ENCODE peak calls at places on chromosomes 12 and 14, in six cellular contexts. J is colonic mucosa; T is left ventricle myocardium superior; Z is prostate gland; R is activated CD4-positive, alpha-beta T cell treated with anti-CD3 and anti-CD28 coated beads, Interleukin-2, amount 10 ng/mL, durations not matched to agents 7 days and 5 days; O is stimulated activated naive CD8-positive, alpha-beta T cell treated with anti-CD3 and anti-CD28 coated beads, Interleukin-15, amount 100 ng/mL, for 72 hours. C is an unnamed sample.
A peak's percentile ranks its signal among the peaks of the same experiment; 100 is the strongest.

GRCh38 chr12:58310368-58310767 is 369.0 kb downstream of the ATP23 start:
- DNase-seq in J (no peak), T (no peak), Z (no peak), R (no peak), O (no peak), C (no peak)

GRCh38 chr12:89230376-89231101 is 121.8 kb downstream of the DUSP6 start:
- DNase-seq in J (no peak), T (no peak), Z (no peak), R (no peak), O (no peak), C (no peak)

GRCh38 chr14:76710093-76711010 is 50.9 kb upstream of the VASH1 start:
- DNase-seq in J (peak; percentile 22), T (no peak), Z (no peak), R (peak; percentile 54), O (peak; percentile 10), C (peak; percentile 59)

GRCh38 chr12:114834621-114835020 is 150.6 kb upstream of the TBX3 start:
- DNase-seq in J (no peak), T (no peak), Z (no peak), R (no peak), O (no peak), C (no peak)

GRCh38 chr14:34069854-34070582 is 119.1 kb upstream of the EGLN3 start:
- DNase-seq in J (no peak), T (no peak), Z (no peak), R (no peak), O (no peak), C (no peak)

GRCh38 chr12:48816148-48816854 is 2.0 kb upstream of the CACNB3 start:
- DNase-seq in J (peak; percentile 70), T (no peak), Z (peak; percentile 42), R (no peak), O (no peak), C (no peak)

GRCh38 chr12:68620528-68620927 is 9.8 kb downstream of the RAP1B start:
- DNase-seq in J (no peak), T (no peak), Z (no peak), R (no peak), O (no peak), C (no peak)

GRCh38 chr14:60650382-60650961 is 1.2 kb upstream of the SIX1 start:
- DNase-seq in J (no peak), T (no peak), Z (peak; percentile 57), R (no peak), O (no peak), C (no peak)

GRCh38 chr14:71812693-71813092 is 119.5 kb upstream of the RGS6 start:
- DNase-seq in J (no peak), T (no peak), Z (no peak), R (no peak), O (no peak), C (no peak)

GRCh38 chr14:68016243-68016914 is 196.8 kb downstream of the RAD51B start:
- DNase-seq in J (no peak), T (no peak), Z (no peak), R (no peak), O (no peak), C (no peak)

GRCh38 chr12:10617868-10618267 is 4.5 kb upstream of the MAGOHB start:
- DNase-seq in J (no peak), T (no peak), Z (no peak), R (no peak), O (no peak), C (no peak)

GRCh38 chr14:68145036-68145435 is 325.5 kb downstream of the RAD51B start:
- DNase-seq in J (peak; percentile 53), T (no peak), Z (no peak), R (no peak), O (no peak), C (no peak)

GRCh38 chr14:29222671-29223268 is 456.2 kb downstream of the FOXG1 start:
- DNase-seq in J (no peak), T (no peak), Z (no peak), R (no peak), O (no peak), C (peak; percentile 14)

GRCh38 chr12:96073346-96074336 is 38.3 kb upstream of the LTA4H start:
- DNase-seq in J (peak; percentile 36), T (no peak), Z (no peak), R (no peak), O (no peak), C (no peak)